ENCODE peak calls at places on chromosomes 2 and 18, in five cellular contexts. G, R, V, H and X are unnamed samples.
A peak's percentile ranks its signal among the peaks of the same experiment; 100 is the strongest.

GRCh38 chr18:58493516-58494253 is 135.2 kb downstream of the ALPK2 start:
- DNase-seq in H (peak; percentile 28), G (peak; percentile 56), V (peak; percentile 80), R (peak; percentile 74), X (peak; percentile 76)

GRCh38 chr18:44729631-44730101 is 49.0 kb downstream of the SETBP1 start:
- DNase-seq in R (no peak), G (no peak), V (peak; percentile 51), H (no peak), X (no peak)

GRCh38 chr18:10559566-10560456 is 34.0 kb downstream of the NAPG start:
- DNase-seq in H (peak; percentile 25), V (no peak), R (peak; percentile 47), G (no peak), X (no peak)

GRCh38 chr2:124668161-124668560 is 643.1 kb downstream of the CNTNAP5 start:
- DNase-seq in V (no peak), G (no peak), H (no peak), R (no peak), X (no peak)

GRCh38 chr2:231710751-231711676 is 2.7 kb downstream of the PTMA start:
- DNase-seq in H (no peak), V (peak; percentile 32), G (no peak), R (peak; percentile 54), X (no peak)

GRCh38 chr2:165864353-165864752 is 70.3 kb upstream of the GALNT3 start:
- DNase-seq in R (peak; percentile 42), V (no peak), H (no peak), G (no peak), X (no peak)

GRCh38 chr18:50866765-50867164 is 12.2 kb upstream of the ME2 start:
- DNase-seq in H (no peak), V (no peak), R (no peak), G (no peak), X (no peak)

GRCh38 chr2:37585295-37585908 is 86.0 kb downstream of the CDC42EP3 start:
- DNase-seq in G (no peak), R (no peak), V (no peak), H (no peak), X (no peak)

GRCh38 chr2:213001285-213001910 is 150.0 kb downstream of the IKZF2 start:
- DNase-seq in G (no peak), R (no peak), V (no peak), H (no peak), X (no peak)

GRCh38 chr2:148906136-148906535 is 31.1 kb downstream of the KIF5C start:
- DNase-seq in V (no peak), R (no peak), G (no peak), H (no peak), X (no peak)

GRCh38 chr2:56040834-56041233 is 117.3 kb upstream of the EFEMP1 start:
- DNase-seq in H (no peak), R (no peak), V (no peak), G (no peak), X (no peak)

GRCh38 chr18:58659691-58660090 is 11.6 kb upstream of the MALT1 start:
- DNase-seq in R (no peak), V (no peak), H (no peak), G (no peak), X (no peak)

GRCh38 chr2:1747065-1747941 is 3.0 kb upstream of the PXDN start:
- DNase-seq in G (no peak), H (no peak), V (no peak), R (no peak), X (no peak)

GRCh38 chr18:49021433-49022129 is 70.8 kb upstream of the SMAD7 start:
- DNase-seq in G (peak; percentile 83), R (peak; percentile 67), H (peak; percentile 15), V (peak; percentile 70), X (peak; percentile 82)

GRCh38 chr18:74742573-74742972 is 144.9 kb downstream of the ZNF407 start:
- DNase-seq in H (no peak), R (no peak), V (no peak), G (no peak), X (no peak)

GRCh38 chr2:2662037-2662846 is 331.2 kb upstream of the MYT1L start:
- DNase-seq in V (no peak), H (no peak), R (no peak), G (no peak), X (no peak)

GRCh38 chr2:218332920-218333645 is 23.6 kb upstream of the CATIP start:
- DNase-seq in G (no peak), R (no peak), V (peak; percentile 90), H (no peak), X (no peak)

GRCh38 chr2:32064021-32064678 is 794 bp downstream of the SPAST start:
- DNase-seq in G (no peak), H (no peak), R (peak; percentile 55), V (peak; percentile 67), X (no peak)

GRCh38 chr2:70467831-70468810 is 85.5 kb downstream of the TGFA start:
- DNase-seq in H (no peak), R (no peak), V (no peak), G (no peak), X (no peak)

DNA sequence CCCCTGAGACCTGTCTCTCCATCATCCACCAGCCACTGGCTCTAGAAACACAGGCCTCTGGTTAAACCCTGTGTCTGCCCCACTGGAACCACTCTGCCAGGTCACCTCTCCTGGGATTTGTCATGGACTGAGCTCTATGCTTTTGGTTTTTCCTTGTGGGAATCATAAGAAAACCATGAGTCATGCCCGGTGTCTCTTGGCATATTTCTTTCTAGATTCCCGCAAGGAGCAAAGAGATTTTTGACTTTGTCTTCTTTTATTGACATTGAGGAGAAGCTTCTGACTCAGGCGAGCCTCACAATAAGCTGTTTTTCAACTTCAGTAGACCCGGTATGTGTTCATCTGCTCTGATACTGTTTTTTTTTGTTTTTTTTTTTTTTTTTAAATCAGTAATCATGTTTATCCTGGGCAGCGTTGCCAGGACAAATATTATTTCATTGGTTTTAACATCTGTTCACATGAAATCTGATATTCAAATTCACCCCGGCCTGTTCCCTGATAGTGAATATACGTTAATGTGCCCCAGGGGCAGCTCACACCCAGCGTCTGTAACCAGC is 207.1 kb downstream of the ACKR3 start:
- DNase-seq in H (no peak), V (no peak), R (no peak), G (no peak), X (no peak)
- TF ChIP-seq ZBTB33 in H (no peak), V (no peak), R (no peak), G (no peak), X (no peak)

GRCh38 chr2:188922191-188922590 is 52.0 kb upstream of the COL3A1 start:
- DNase-seq in G (no peak), V (no peak), H (no peak), R (no peak), X (no peak)
- TF ChIP-seq ZBTB33 in G (no peak), V (no peak), H (no peak), R (no peak), X (no peak)

DNA sequence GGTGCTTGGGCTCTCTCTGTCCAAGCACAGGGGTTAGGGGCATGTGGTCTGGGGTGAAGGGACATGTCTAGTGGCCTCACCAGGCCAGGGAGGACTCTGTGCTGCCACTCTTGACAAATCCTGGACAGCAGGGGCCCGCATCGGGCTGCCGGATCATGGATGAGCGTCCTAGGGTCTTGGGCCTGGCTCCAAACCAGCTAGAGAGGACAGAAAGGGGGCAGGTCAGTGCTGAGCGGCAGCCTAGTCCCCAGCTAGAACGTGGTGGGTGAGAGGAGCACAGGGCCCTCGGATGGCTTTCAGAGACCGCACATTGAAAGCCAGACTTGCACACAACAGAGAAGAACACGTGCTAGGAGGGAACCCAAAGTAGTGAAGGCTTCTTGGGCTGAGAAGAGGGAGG is 241.2 kb downstream of the ATAD2B start:
- DNase-seq in V (no peak), H (no peak), R (no peak), G (no peak), X (no peak)
- TF ChIP-seq ZBTB33 in V (no peak), H (no peak), R (no peak), G (no peak), X (no peak)

GRCh38 chr2:26244479-26245230 is at the start of the genes HADHA and HADHB:
- DNase-seq in H (peak; percentile 56), V (peak; percentile 93), G (peak; percentile 91), R (peak; percentile 96), X (peak; percentile 95)

GRCh38 chr2:26245810-26246209 is 1.1 kb downstream of the HADHB start:
- DNase-seq in V (peak; percentile 47), H (peak; percentile 53), R (no peak), G (no peak), X (peak; percentile 34)

GRCh38 chr2:26241928-26242436 is 2.5 kb downstream of the HADHA start:
- DNase-seq in G (no peak), H (no peak), V (no peak), R (no peak), X (no peak)

GRCh38 chr2:26245231-26245732 is 543 bp downstream of the HADHB start:
- DNase-seq in V (peak; percentile 61), H (peak; percentile 15), G (no peak), R (peak; percentile 62), X (peak; percentile 44)

DNA sequence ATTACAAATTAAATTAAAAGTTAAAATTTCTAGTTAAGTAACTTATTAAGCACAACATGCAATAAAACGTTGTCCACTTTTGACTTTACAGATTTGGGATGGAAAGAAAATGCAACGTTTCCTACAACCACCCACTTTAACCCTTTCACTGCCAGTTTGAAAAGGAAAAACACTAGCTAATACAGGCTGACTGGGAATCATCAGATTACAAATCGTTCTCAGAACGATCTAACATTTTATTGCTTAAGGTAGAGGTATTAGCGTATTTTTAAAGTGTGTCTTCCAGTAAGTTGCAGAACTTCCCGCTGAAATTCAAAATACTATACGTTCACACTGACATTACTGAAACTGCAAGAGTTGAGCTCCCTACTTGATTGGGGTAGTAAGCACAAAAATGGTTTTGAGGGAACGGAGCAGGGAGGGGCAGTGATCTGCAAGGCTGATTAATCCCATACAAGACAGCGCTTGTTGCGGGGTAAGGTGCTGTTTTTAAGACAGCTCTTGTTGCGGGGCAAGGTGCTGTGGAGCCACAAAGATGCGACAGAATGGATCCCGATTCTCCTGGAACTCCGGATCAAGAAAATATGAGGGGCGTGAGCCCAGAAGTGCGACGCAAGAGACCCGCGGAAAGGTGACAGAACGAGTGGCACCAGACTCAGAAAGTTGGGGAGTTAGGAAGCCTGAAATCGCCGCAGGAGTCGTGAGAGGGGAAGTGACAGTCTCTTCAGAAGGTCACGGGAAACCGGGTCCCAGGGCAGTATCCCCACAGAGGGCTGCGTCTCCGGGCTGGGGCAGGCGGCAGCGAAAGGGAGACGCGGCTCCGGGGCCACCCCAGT is 571 bp downstream of the HADHA start:
- DNase-seq in R (peak; percentile 47), G (no peak), H (no peak), V (peak; percentile 63), X (no peak)
- TF ChIP-seq ZBTB33 in R (no peak), G (no peak), H (no peak), V (no peak), X (no peak)

GRCh38 chr2:237171396-237171795 is 85.7 kb downstream of the COPS8 start:
- DNase-seq in V (no peak), G (peak; percentile 19), R (no peak), H (no peak), X (no peak)
- TF ChIP-seq ZBTB33 in V (no peak), G (no peak), R (no peak), H (no peak), X (no peak)